ENCODE peak calls at places on chromosomes 12 and 14, in nine cellular contexts. One of them, this sample, is unnamed.

GRCh38 chr14:100116134-100116533 is 43.3 kb downstream of the DEGS2 start:
- DNase-seq in stimulated activated effector memory CD8-positive, alpha-beta T cell treated with anti-CD3 and anti-CD28 coated beads, Interleukin-12 subunit alpha, Interleukin-12 subunit beta, amount 100 ng/mL, for 72 hours: no peak
- DNase-seq in stomach: no peak
- DNase-seq in occipital lobe: no peak
- DNase-seq in activated T-helper 1 cell treated with anti-CD3 and anti-CD28 coated beads, Interleukin-2, amount 50 U/mL, for 16 hours: no peak
- DNase-seq in H1: no peak
- DNase-seq in lung microvascular endothelial cell: no peak
- DNase-seq in caudate nucleus: no peak
- DNase-seq in hepatocyte: no peak
- DNase-seq in this sample: no peak

GRCh38 chr12:16184691-16185090 is 92.8 kb downstream of the SLC15A5 start:
- DNase-seq in stimulated activated effector memory CD8-positive, alpha-beta T cell treated with anti-CD3 and anti-CD28 coated beads, Interleukin-12 subunit alpha, Interleukin-12 subunit beta, amount 100 ng/mL, for 72 hours: no peak
- DNase-seq in hepatocyte: no peak
- DNase-seq in stomach: no peak
- DNase-seq in caudate nucleus: no peak
- DNase-seq in activated T-helper 1 cell treated with anti-CD3 and anti-CD28 coated beads, Interleukin-2, amount 50 U/mL, for 16 hours: no peak
- DNase-seq in occipital lobe: no peak
- DNase-seq in H1: no peak
- DNase-seq in lung microvascular endothelial cell: no peak
- DNase-seq in this sample: no peak

GRCh38 chr14:91331761-91332447 is 85.7 kb downstream of the CCDC88C start:
- DNase-seq in activated T-helper 1 cell treated with anti-CD3 and anti-CD28 coated beads, Interleukin-2, amount 50 U/mL, for 16 hours: no peak
- DNase-seq in stomach: no peak
- DNase-seq in H1: no peak
- DNase-seq in occipital lobe: peak; percentile 23
- DNase-seq in caudate nucleus: no peak
- DNase-seq in lung microvascular endothelial cell: no peak
- DNase-seq in hepatocyte: no peak
- DNase-seq in stimulated activated effector memory CD8-positive, alpha-beta T cell treated with anti-CD3 and anti-CD28 coated beads, Interleukin-12 subunit alpha, Interleukin-12 subunit beta, amount 100 ng/mL, for 72 hours: no peak
- DNase-seq in this sample: no peak

GRCh38 chr14:94181835-94182234 is 7.7 kb downstream of the PPP4R4 start:
- DNase-seq in stimulated activated effector memory CD8-positive, alpha-beta T cell treated with anti-CD3 and anti-CD28 coated beads, Interleukin-12 subunit alpha, Interleukin-12 subunit beta, amount 100 ng/mL, for 72 hours: no peak
- DNase-seq in hepatocyte: no peak
- DNase-seq in lung microvascular endothelial cell: no peak
- DNase-seq in occipital lobe: no peak
- DNase-seq in stomach: no peak
- DNase-seq in H1: no peak
- DNase-seq in caudate nucleus: no peak
- DNase-seq in activated T-helper 1 cell treated with anti-CD3 and anti-CD28 coated beads, Interleukin-2, amount 50 U/mL, for 16 hours: no peak
- DNase-seq in this sample: no peak

GRCh38 chr12:31629756-31630732 is 29.4 kb upstream of the ETFBKMT start:
- DNase-seq in hepatocyte: peak; percentile 18
- DNase-seq in activated T-helper 1 cell treated with anti-CD3 and anti-CD28 coated beads, Interleukin-2, amount 50 U/mL, for 16 hours: no peak
- DNase-seq in occipital lobe: no peak
- DNase-seq in stimulated activated effector memory CD8-positive, alpha-beta T cell treated with anti-CD3 and anti-CD28 coated beads, Interleukin-12 subunit alpha, Interleukin-12 subunit beta, amount 100 ng/mL, for 72 hours: no peak
- DNase-seq in stomach: peak; percentile 1
- DNase-seq in lung microvascular endothelial cell: peak; percentile 63
- DNase-seq in H1: no peak
- DNase-seq in caudate nucleus: no peak
- DNase-seq in this sample: no peak

GRCh38 chr14:56116128-56116900 is 1.9 kb upstream of the PELI2 start:
- DNase-seq in lung microvascular endothelial cell: peak; percentile 8
- DNase-seq in occipital lobe: no peak
- DNase-seq in stimulated activated effector memory CD8-positive, alpha-beta T cell treated with anti-CD3 and anti-CD28 coated beads, Interleukin-12 subunit alpha, Interleukin-12 subunit beta, amount 100 ng/mL, for 72 hours: no peak
- DNase-seq in H1: no peak
- DNase-seq in hepatocyte: no peak
- DNase-seq in stomach: no peak
- DNase-seq in caudate nucleus: no peak
- DNase-seq in activated T-helper 1 cell treated with anti-CD3 and anti-CD28 coated beads, Interleukin-2, amount 50 U/mL, for 16 hours: no peak
- DNase-seq in this sample: no peak

GRCh38 chr12:12533238-12533829 is 29.3 kb downstream of the DUSP16 start:
- DNase-seq in activated T-helper 1 cell treated with anti-CD3 and anti-CD28 coated beads, Interleukin-2, amount 50 U/mL, for 16 hours: no peak
- DNase-seq in H1: no peak
- DNase-seq in stomach: peak; percentile 78
- DNase-seq in lung microvascular endothelial cell: no peak
- DNase-seq in hepatocyte: peak; percentile 69
- DNase-seq in occipital lobe: no peak
- DNase-seq in stimulated activated effector memory CD8-positive, alpha-beta T cell treated with anti-CD3 and anti-CD28 coated beads, Interleukin-12 subunit alpha, Interleukin-12 subunit beta, amount 100 ng/mL, for 72 hours: no peak
- DNase-seq in caudate nucleus: no peak
- DNase-seq in this sample: peak; percentile 66

GRCh38 chr14:99742509-99743487 is 50.4 kb upstream of the EML1 start:
- DNase-seq in stomach: no peak
- DNase-seq in stimulated activated effector memory CD8-positive, alpha-beta T cell treated with anti-CD3 and anti-CD28 coated beads, Interleukin-12 subunit alpha, Interleukin-12 subunit beta, amount 100 ng/mL, for 72 hours: no peak
- DNase-seq in activated T-helper 1 cell treated with anti-CD3 and anti-CD28 coated beads, Interleukin-2, amount 50 U/mL, for 16 hours: no peak
- DNase-seq in caudate nucleus: no peak
- DNase-seq in hepatocyte: no peak
- DNase-seq in occipital lobe: no peak
- DNase-seq in H1: no peak
- DNase-seq in lung microvascular endothelial cell: no peak
- DNase-seq in this sample: no peak

GRCh38 chr12:113422030-113422900 is at the start of gene SDSL:
- DNase-seq in occipital lobe: peak; percentile 60
- DNase-seq in caudate nucleus: peak; percentile 34
- DNase-seq in H1: peak; percentile 29
- DNase-seq in stimulated activated effector memory CD8-positive, alpha-beta T cell treated with anti-CD3 and anti-CD28 coated beads, Interleukin-12 subunit alpha, Interleukin-12 subunit beta, amount 100 ng/mL, for 72 hours: peak; percentile 8
- DNase-seq in lung microvascular endothelial cell: peak; percentile 81
- DNase-seq in stomach: peak; percentile 73
- DNase-seq in hepatocyte: peak; percentile 88
- DNase-seq in activated T-helper 1 cell treated with anti-CD3 and anti-CD28 coated beads, Interleukin-2, amount 50 U/mL, for 16 hours: no peak
- DNase-seq in this sample: peak; percentile 75

GRCh38 chr12:101480849-101481248 is 5.7 kb downstream of the SPIC start:
- DNase-seq in stimulated activated effector memory CD8-positive, alpha-beta T cell treated with anti-CD3 and anti-CD28 coated beads, Interleukin-12 subunit alpha, Interleukin-12 subunit beta, amount 100 ng/mL, for 72 hours: no peak
- DNase-seq in occipital lobe: no peak
- DNase-seq in activated T-helper 1 cell treated with anti-CD3 and anti-CD28 coated beads, Interleukin-2, amount 50 U/mL, for 16 hours: no peak
- DNase-seq in hepatocyte: no peak
- DNase-seq in lung microvascular endothelial cell: no peak
- DNase-seq in stomach: no peak
- DNase-seq in caudate nucleus: no peak
- DNase-seq in H1: no peak
- DNase-seq in this sample: no peak

GRCh38 chr12:82651489-82651888 is 35.2 kb upstream of the TMTC2 start:
- DNase-seq in stimulated activated effector memory CD8-positive, alpha-beta T cell treated with anti-CD3 and anti-CD28 coated beads, Interleukin-12 subunit alpha, Interleukin-12 subunit beta, amount 100 ng/mL, for 72 hours: no peak
- DNase-seq in caudate nucleus: no peak
- DNase-seq in occipital lobe: no peak
- DNase-seq in hepatocyte: no peak
- DNase-seq in lung microvascular endothelial cell: no peak
- DNase-seq in activated T-helper 1 cell treated with anti-CD3 and anti-CD28 coated beads, Interleukin-2, amount 50 U/mL, for 16 hours: no peak
- DNase-seq in stomach: no peak
- DNase-seq in H1: no peak
- DNase-seq in this sample: no peak

GRCh38 chr14:93891756-93892504 is 35.2 kb upstream of the FAM181A start:
- DNase-seq in occipital lobe: no peak
- DNase-seq in stimulated activated effector memory CD8-positive, alpha-beta T cell treated with anti-CD3 and anti-CD28 coated beads, Interleukin-12 subunit alpha, Interleukin-12 subunit beta, amount 100 ng/mL, for 72 hours: no peak
- DNase-seq in lung microvascular endothelial cell: no peak
- DNase-seq in hepatocyte: no peak
- DNase-seq in stomach: no peak
- DNase-seq in activated T-helper 1 cell treated with anti-CD3 and anti-CD28 coated beads, Interleukin-2, amount 50 U/mL, for 16 hours: no peak
- DNase-seq in caudate nucleus: no peak
- DNase-seq in H1: no peak
- DNase-seq in this sample: no peak

GRCh38 chr12:131066207-131066885 is 112.6 kb downstream of the ADGRD1 start:
- DNase-seq in H1: no peak
- DNase-seq in stimulated activated effector memory CD8-positive, alpha-beta T cell treated with anti-CD3 and anti-CD28 coated beads, Interleukin-12 subunit alpha, Interleukin-12 subunit beta, amount 100 ng/mL, for 72 hours: no peak
- DNase-seq in occipital lobe: no peak
- DNase-seq in caudate nucleus: no peak
- DNase-seq in activated T-helper 1 cell treated with anti-CD3 and anti-CD28 coated beads, Interleukin-2, amount 50 U/mL, for 16 hours: no peak
- DNase-seq in stomach: no peak
- DNase-seq in lung microvascular endothelial cell: no peak
- DNase-seq in hepatocyte: no peak
- DNase-seq in this sample: no peak

GRCh38 chr14:24630087-24630871 is 3.7 kb downstream of the GZMB start:
- DNase-seq in stomach: no peak
- DNase-seq in H1: no peak
- DNase-seq in activated T-helper 1 cell treated with anti-CD3 and anti-CD28 coated beads, Interleukin-2, amount 50 U/mL, for 16 hours: no peak
- DNase-seq in lung microvascular endothelial cell: no peak
- DNase-seq in hepatocyte: no peak
- DNase-seq in caudate nucleus: no peak
- DNase-seq in stimulated activated effector memory CD8-positive, alpha-beta T cell treated with anti-CD3 and anti-CD28 coated beads, Interleukin-12 subunit alpha, Interleukin-12 subunit beta, amount 100 ng/mL, for 72 hours: no peak
- DNase-seq in occipital lobe: no peak
- DNase-seq in this sample: no peak

GRCh38 chr14:105979446-105979845 is 453.1 kb downstream of the TMEM121 start:
- DNase-seq in occipital lobe: no peak
- DNase-seq in H1: no peak
- DNase-seq in hepatocyte: no peak
- DNase-seq in activated T-helper 1 cell treated with anti-CD3 and anti-CD28 coated beads, Interleukin-2, amount 50 U/mL, for 16 hours: no peak
- DNase-seq in lung microvascular endothelial cell: no peak
- DNase-seq in stimulated activated effector memory CD8-positive, alpha-beta T cell treated with anti-CD3 and anti-CD28 coated beads, Interleukin-12 subunit alpha, Interleukin-12 subunit beta, amount 100 ng/mL, for 72 hours: no peak
- DNase-seq in stomach: no peak
- DNase-seq in caudate nucleus: no peak
- DNase-seq in this sample: no peak

GRCh38 chr14:54735424-54735823 is 167.2 kb downstream of the GCH1 start:
- DNase-seq in hepatocyte: no peak
- DNase-seq in caudate nucleus: no peak
- DNase-seq in lung microvascular endothelial cell: no peak
- DNase-seq in stimulated activated effector memory CD8-positive, alpha-beta T cell treated with anti-CD3 and anti-CD28 coated beads, Interleukin-12 subunit alpha, Interleukin-12 subunit beta, amount 100 ng/mL, for 72 hours: no peak
- DNase-seq in occipital lobe: no peak
- DNase-seq in activated T-helper 1 cell treated with anti-CD3 and anti-CD28 coated beads, Interleukin-2, amount 50 U/mL, for 16 hours: no peak
- DNase-seq in stomach: no peak
- DNase-seq in H1: no peak
- DNase-seq in this sample: no peak

GRCh38 chr12:57520008-57520726 is at the start of gene DDIT3:
- DNase-seq in stomach: peak; percentile 100
- DNase-seq in H1: peak; percentile 96
- DNase-seq in activated T-helper 1 cell treated with anti-CD3 and anti-CD28 coated beads, Interleukin-2, amount 50 U/mL, for 16 hours: peak; percentile 99
- DNase-seq in caudate nucleus: peak; percentile 98
- DNase-seq in hepatocyte: peak; percentile 100
- DNase-seq in occipital lobe: peak; percentile 98
- DNase-seq in lung microvascular endothelial cell: peak; percentile 100
- DNase-seq in stimulated activated effector memory CD8-positive, alpha-beta T cell treated with anti-CD3 and anti-CD28 coated beads, Interleukin-12 subunit alpha, Interleukin-12 subunit beta, amount 100 ng/mL, for 72 hours: peak; percentile 97
- DNase-seq in this sample: peak; percentile 100

GRCh38 chr12:12032260-12032761 is 38.4 kb upstream of the BCL2L14 start:
- DNase-seq in stimulated activated effector memory CD8-positive, alpha-beta T cell treated with anti-CD3 and anti-CD28 coated beads, Interleukin-12 subunit alpha, Interleukin-12 subunit beta, amount 100 ng/mL, for 72 hours: no peak
- DNase-seq in activated T-helper 1 cell treated with anti-CD3 and anti-CD28 coated beads, Interleukin-2, amount 50 U/mL, for 16 hours: no peak
- DNase-seq in H1: no peak
- DNase-seq in occipital lobe: no peak
- DNase-seq in hepatocyte: no peak
- DNase-seq in caudate nucleus: no peak
- DNase-seq in stomach: no peak
- DNase-seq in lung microvascular endothelial cell: no peak
- DNase-seq in this sample: no peak

This sample was measured in mucosa of descending colon.